ENCODE peak calls at places on chromosomes 3 and 15, in ten cellular contexts. F, E, O, Y, G, U, D, W, V and A are unnamed samples.

GRCh38 chr15:49984436-49984835 is 134.6 kb downstream of the ATP8B4 start:
- DNase-seq in U (no peak), Y (no peak), G (no peak), E (peak), D (no peak), W (no peak), V (no peak), O (no peak), F (no peak), A (no peak)

GRCh38 chr15:66848116-66848515 is 146.1 kb downstream of the SMAD6 start:
- DNase-seq in F (no peak), O (no peak), W (no peak), G (no peak), E (no peak), V (no peak), D (peak), Y (no peak), U (no peak), A (no peak)

GRCh38 chr3:178420033-178420432 is 116.2 kb upstream of the KCNMB2 start:
- DNase-seq in G (peak), D (no peak), O (no peak), Y (no peak), U (no peak), F (peak), V (no peak), W (no peak), E (no peak), A (no peak)

GRCh38 chr15:70427120-70427519 is 329.4 kb upstream of the TLE3 start:
- DNase-seq in E (no peak), D (no peak), V (no peak), W (no peak), O (no peak), G (no peak), Y (no peak), U (no peak), F (no peak), A (no peak)

GRCh38 chr3:25354071-25354470 is 74.0 kb upstream of the RARB start:
- DNase-seq in W (no peak), Y (peak), V (no peak), G (no peak), F (no peak), E (no peak), D (no peak), U (no peak), O (no peak), A (no peak)

GRCh38 chr3:127464642-127465041 is 125.9 kb downstream of the TPRA1 start:
- DNase-seq in F (no peak), O (no peak), G (no peak), V (no peak), Y (no peak), D (no peak), W (no peak), U (no peak), E (peak), A (no peak)

GRCh38 chr3:191198480-191198879 is 561 bp upstream of the OSTN start:
- DNase-seq in W (no peak), V (no peak), U (no peak), F (no peak), D (no peak), E (no peak), O (no peak), Y (no peak), G (no peak), A (no peak)

GRCh38 chr15:41795996-41796395 is 21.7 kb downstream of the MAPKBP1 start:
- DNase-seq in O (no peak), Y (no peak), U (no peak), D (no peak), G (no peak), V (no peak), E (no peak), F (no peak), W (no peak), A (no peak)

GRCh38 chr3:178078933-178079332 is 457.3 kb upstream of the KCNMB2 start:
- DNase-seq in F (no peak), V (peak), O (no peak), Y (no peak), W (no peak), D (no peak), G (no peak), U (no peak), E (no peak), A (no peak)

GRCh38 chr15:85499498-85499897 is 119.1 kb downstream of the AKAP13 start:
- DNase-seq in G (no peak), O (no peak), F (peak), E (peak), W (no peak), Y (no peak), V (no peak), D (no peak), U (no peak), A (no peak)

GRCh38 chr3:151182349-151183079 is 20.5 kb downstream of the GPR171 start:
- DNase-seq in D (no peak), V (no peak), Y (no peak), O (no peak), E (no peak), W (no peak), U (no peak), F (no peak), G (no peak), A (no peak)

GRCh38 chr15:62985768-62986167 is 56.8 kb upstream of the TPM1 start:
- DNase-seq in O (no peak), Y (no peak), D (peak), F (no peak), U (no peak), V (no peak), W (no peak), E (no peak), G (no peak), A (no peak)

GRCh38 chr15:65413051-65413759 is 9.5 kb downstream of the IGDCC4 start:
- DNase-seq in U (no peak), D (no peak), G (no peak), V (no peak), W (no peak), Y (no peak), E (no peak), F (no peak), O (no peak), A (no peak)

GRCh38 chr15:26996250-26996649 is 25.3 kb downstream of the GABRG3 start:
- DNase-seq in O (no peak), W (no peak), E (no peak), F (no peak), Y (no peak), U (no peak), D (no peak), G (no peak), V (no peak), A (no peak)

GRCh38 chr15:38028869-38029268 is 94.4 kb downstream of the TMCO5A start:
- DNase-seq in W (no peak), G (no peak), Y (peak), F (no peak), V (no peak), E (no peak), D (no peak), U (no peak), O (no peak), A (no peak)

GRCh38 chr3:37773925-37774324 is 87.8 kb upstream of the CTDSPL start:
- DNase-seq in V (no peak), W (no peak), E (no peak), Y (no peak), G (no peak), O (no peak), D (no peak), F (no peak), U (no peak), A (no peak)

GRCh38 chr3:128681277-128681829 is 30.7 kb upstream of the RPN1 start:
- DNase-seq in F (no peak), O (no peak), Y (peak), W (no peak), D (no peak), V (no peak), E (peak), U (peak), G (peak), A (no peak)

GRCh38 chr3:173396191-173397041 is 1.1 kb upstream of the NLGN1 start:
- DNase-seq in Y (no peak), D (no peak), G (peak), F (peak), E (peak), V (no peak), U (peak), W (no peak), O (no peak), A (no peak)

GRCh38 chr3:112302881-112303761 is 9.1 kb upstream of the SLC9C1 start:
- DNase-seq in D (no peak), G (no peak), V (no peak), W (no peak), Y (no peak), E (no peak), U (no peak), F (no peak), O (no peak), A (no peak)

GRCh38 chr3:8604988-8605387 is 39.6 kb downstream of the SSUH2 start:
- DNase-seq in D (no peak), W (no peak), G (no peak), V (no peak), U (no peak), E (no peak), Y (no peak), O (no peak), F (no peak), A (no peak)

GRCh38 chr15:45457215-45457614 is 65.3 kb downstream of the SLC30A4 start:
- DNase-seq in V (no peak), E (no peak), Y (no peak), W (no peak), U (no peak), D (no peak), F (no peak), G (no peak), O (no peak), A (no peak)

GRCh38 chr3:41581700-41582099 is 380.2 kb downstream of the ULK4 start:
- DNase-seq in U (no peak), F (no peak), D (no peak), G (no peak), V (no peak), W (no peak), E (no peak), Y (no peak), O (no peak), A (no peak)

GRCh38 chr3:11582123-11582968 is 61.4 kb downstream of the VGLL4 start:
- DNase-seq in D (peak), W (no peak), E (no peak), F (no peak), O (no peak), U (peak), V (peak), Y (peak), G (no peak), A (no peak)

GRCh38 chr3:197598404-197598980 is 42.7 kb upstream of the BDH1 start:
- DNase-seq in W (no peak), E (no peak), U (no peak), V (no peak), F (no peak), D (no peak), G (no peak), Y (no peak), O (no peak), A (no peak)

GRCh38 chr15:40354408-40355171 is 3.4 kb upstream of the DISP2 start:
- DNase-seq in F (peak), Y (no peak), D (peak), U (peak), E (no peak), G (no peak), V (no peak), O (no peak), W (no peak), A (no peak)

GRCh38 chr3:145623349-145623748 is 537.6 kb downstream of the PLOD2 start:
- DNase-seq in V (no peak), G (no peak), E (no peak), F (no peak), D (no peak), W (no peak), Y (no peak), O (no peak), U (no peak), A (no peak)

GRCh38 chr15:73598540-73599195 is 34.5 kb downstream of the NPTN start:
- DNase-seq in U (no peak), W (no peak), V (no peak), Y (no peak), F (no peak), E (no peak), G (no peak), D (no peak), O (no peak), A (no peak)

GRCh38 chr3:146065573-146066006 is 95.4 kb downstream of the PLOD2 start:
- DNase-seq in W (no peak), U (peak), D (no peak), E (peak), Y (peak), F (peak), G (peak), O (no peak), V (no peak), A (no peak)

GRCh38 chr3:124610130-124610529 is 120.1 kb upstream of the UMPS start:
- DNase-seq in G (no peak), V (no peak), F (no peak), O (no peak), E (no peak), U (no peak), D (no peak), Y (no peak), W (no peak), A (no peak)